ENCODE peak calls at places on chromosomes 16 and 17, in eight cellular contexts. One of them, this sample, is unnamed.

GRCh38 chr16:4936181-4936990 is 562 bp downstream of the PPL start:
- DNase-seq in AG04450: no peak
- DNase-seq in left ventricle myocardium inferior: no peak
- DNase-seq in heart right ventricle: peak
- DNase-seq in fibroblast of lung: peak
- DNase-seq in upper lobe of right lung: peak
- DNase-seq in cardiac muscle cell: no peak
- DNase-seq in HAP-1: peak
- DNase-seq in this sample: no peak

GRCh38 chr16:2282866-2283555 is 15.1 kb upstream of the RNPS1 start:
- DNase-seq in AG04450: no peak
- DNase-seq in left ventricle myocardium inferior: no peak
- DNase-seq in heart right ventricle: no peak
- DNase-seq in fibroblast of lung: no peak
- DNase-seq in upper lobe of right lung: no peak
- DNase-seq in cardiac muscle cell: no peak
- DNase-seq in HAP-1: no peak
- DNase-seq in this sample: no peak

GRCh38 chr16:20774703-20775362 is 11.0 kb downstream of the ACSM3 start:
- DNase-seq in AG04450: peak
- DNase-seq in left ventricle myocardium inferior: peak
- DNase-seq in heart right ventricle: peak
- DNase-seq in fibroblast of lung: peak
- DNase-seq in upper lobe of right lung: peak
- DNase-seq in cardiac muscle cell: peak
- DNase-seq in HAP-1: peak
- DNase-seq in this sample: peak

GRCh38 chr16:11145821-11146211 is 110.2 kb downstream of the SOCS1 start:
- DNase-seq in AG04450: no peak
- DNase-seq in left ventricle myocardium inferior: no peak
- DNase-seq in heart right ventricle: no peak
- DNase-seq in fibroblast of lung: no peak
- DNase-seq in upper lobe of right lung: no peak
- DNase-seq in cardiac muscle cell: no peak
- DNase-seq in HAP-1: no peak
- DNase-seq in this sample: no peak

GRCh38 chr17:8940866-8941471 is 24.5 kb downstream of the PIK3R5 start:
- DNase-seq in AG04450: no peak
- DNase-seq in left ventricle myocardium inferior: no peak
- DNase-seq in heart right ventricle: no peak
- DNase-seq in fibroblast of lung: no peak
- DNase-seq in upper lobe of right lung: no peak
- DNase-seq in cardiac muscle cell: no peak
- DNase-seq in HAP-1: no peak
- DNase-seq in this sample: peak

GRCh38 chr16:57773019-57773418 is 29.3 kb downstream of the KIFC3 start:
- DNase-seq in AG04450: no peak
- DNase-seq in left ventricle myocardium inferior: no peak
- DNase-seq in heart right ventricle: no peak
- DNase-seq in fibroblast of lung: no peak
- DNase-seq in upper lobe of right lung: no peak
- DNase-seq in cardiac muscle cell: no peak
- DNase-seq in HAP-1: no peak
- DNase-seq in this sample: no peak

GRCh38 chr16:83781-84615 is 6.0 kb downstream of the MPG start:
- DNase-seq in AG04450: no peak
- DNase-seq in left ventricle myocardium inferior: no peak
- DNase-seq in heart right ventricle: no peak
- DNase-seq in fibroblast of lung: peak
- DNase-seq in upper lobe of right lung: no peak
- DNase-seq in cardiac muscle cell: peak
- DNase-seq in HAP-1: no peak
- DNase-seq in this sample: peak

GRCh38 chr17:7427549-7427948 is 1.1 kb upstream of the SPEM3 start:
- DNase-seq in AG04450: no peak
- DNase-seq in left ventricle myocardium inferior: no peak
- DNase-seq in heart right ventricle: no peak
- DNase-seq in fibroblast of lung: no peak
- DNase-seq in upper lobe of right lung: no peak
- DNase-seq in cardiac muscle cell: no peak
- DNase-seq in HAP-1: no peak
- DNase-seq in this sample: no peak

GRCh38 chr16:47037746-47038458 is 64.4 kb upstream of the DNAJA2 start:
- DNase-seq in AG04450: peak
- DNase-seq in left ventricle myocardium inferior: peak
- DNase-seq in heart right ventricle: peak
- DNase-seq in fibroblast of lung: peak
- DNase-seq in upper lobe of right lung: peak
- DNase-seq in cardiac muscle cell: peak
- DNase-seq in HAP-1: peak
- DNase-seq in this sample: peak

GRCh38 chr16:47067203-47067602 is 76.5 kb downstream of the NETO2 start:
- DNase-seq in AG04450: no peak
- DNase-seq in left ventricle myocardium inferior: no peak
- DNase-seq in heart right ventricle: no peak
- DNase-seq in fibroblast of lung: no peak
- DNase-seq in upper lobe of right lung: no peak
- DNase-seq in cardiac muscle cell: no peak
- DNase-seq in HAP-1: no peak
- DNase-seq in this sample: no peak

GRCh38 chr17:74746922-74747321 is 1.5 kb upstream of the NHERF1 start:
- DNase-seq in AG04450: no peak
- DNase-seq in left ventricle myocardium inferior: peak
- DNase-seq in heart right ventricle: no peak
- DNase-seq in fibroblast of lung: no peak
- DNase-seq in upper lobe of right lung: no peak
- DNase-seq in cardiac muscle cell: peak
- DNase-seq in HAP-1: no peak
- DNase-seq in this sample: no peak

GRCh38 chr17:1561420-1562177 is 993 bp downstream of the PITPNA start:
- DNase-seq in AG04450: no peak
- DNase-seq in left ventricle myocardium inferior: no peak
- DNase-seq in heart right ventricle: peak
- DNase-seq in fibroblast of lung: peak
- DNase-seq in upper lobe of right lung: peak
- DNase-seq in cardiac muscle cell: peak
- DNase-seq in HAP-1: peak
- DNase-seq in this sample: no peak

GRCh38 chr17:29444589-29444988 is 54.4 kb downstream of the TAOK1 start:
- DNase-seq in AG04450: no peak
- DNase-seq in left ventricle myocardium inferior: no peak
- DNase-seq in heart right ventricle: no peak
- DNase-seq in fibroblast of lung: peak
- DNase-seq in upper lobe of right lung: no peak
- DNase-seq in cardiac muscle cell: peak
- DNase-seq in HAP-1: no peak
- DNase-seq in this sample: no peak

GRCh38 chr17:38578229-38578628 is 27.5 kb downstream of the SRCIN1 start:
- DNase-seq in AG04450: no peak
- DNase-seq in left ventricle myocardium inferior: no peak
- DNase-seq in heart right ventricle: no peak
- DNase-seq in fibroblast of lung: no peak
- DNase-seq in upper lobe of right lung: no peak
- DNase-seq in cardiac muscle cell: no peak
- DNase-seq in HAP-1: no peak
- DNase-seq in this sample: no peak
- H3K4me3 ChIP-seq in AG04450: no peak
- H3K4me3 ChIP-seq in left ventricle myocardium inferior: peak
- H3K4me3 ChIP-seq in heart right ventricle: peak
- H3K4me3 ChIP-seq in fibroblast of lung: no peak
- H3K4me3 ChIP-seq in upper lobe of right lung: no peak
- H3K4me3 ChIP-seq in cardiac muscle cell: peak
- H3K4me3 ChIP-seq in HAP-1: peak
- H3K4me3 ChIP-seq in this sample: no peak

GRCh38 chr16:27649021-27649420 is 99.1 kb downstream of the KATNIP start:
- DNase-seq in AG04450: no peak
- DNase-seq in left ventricle myocardium inferior: no peak
- DNase-seq in heart right ventricle: no peak
- DNase-seq in fibroblast of lung: no peak
- DNase-seq in upper lobe of right lung: no peak
- DNase-seq in cardiac muscle cell: no peak
- DNase-seq in HAP-1: no peak
- DNase-seq in this sample: no peak

GRCh38 chr16:27646811-27647210 is 96.9 kb downstream of the KATNIP start:
- DNase-seq in AG04450: no peak
- DNase-seq in left ventricle myocardium inferior: no peak
- DNase-seq in heart right ventricle: no peak
- DNase-seq in fibroblast of lung: no peak
- DNase-seq in upper lobe of right lung: no peak
- DNase-seq in cardiac muscle cell: peak
- DNase-seq in HAP-1: no peak
- DNase-seq in this sample: no peak

GRCh38 chr16:27650073-27650701 is 100.2 kb downstream of the KATNIP start:
- DNase-seq in AG04450: no peak
- DNase-seq in left ventricle myocardium inferior: no peak
- DNase-seq in heart right ventricle: no peak
- DNase-seq in fibroblast of lung: peak
- DNase-seq in upper lobe of right lung: no peak
- DNase-seq in cardiac muscle cell: peak
- DNase-seq in HAP-1: no peak
- DNase-seq in this sample: no peak

GRCh38 chr16:27651299-27651698 is 101.4 kb downstream of the KATNIP start:
- DNase-seq in AG04450: no peak
- DNase-seq in left ventricle myocardium inferior: no peak
- DNase-seq in heart right ventricle: no peak
- DNase-seq in fibroblast of lung: no peak
- DNase-seq in upper lobe of right lung: no peak
- DNase-seq in cardiac muscle cell: no peak
- DNase-seq in HAP-1: no peak
- DNase-seq in this sample: no peak
- H3K4me3 ChIP-seq in AG04450: no peak
- H3K4me3 ChIP-seq in left ventricle myocardium inferior: no peak
- H3K4me3 ChIP-seq in heart right ventricle: no peak
- H3K4me3 ChIP-seq in fibroblast of lung: no peak
- H3K4me3 ChIP-seq in upper lobe of right lung: no peak
- H3K4me3 ChIP-seq in cardiac muscle cell: no peak
- H3K4me3 ChIP-seq in HAP-1: no peak
- H3K4me3 ChIP-seq in this sample: no peak

DNA sequence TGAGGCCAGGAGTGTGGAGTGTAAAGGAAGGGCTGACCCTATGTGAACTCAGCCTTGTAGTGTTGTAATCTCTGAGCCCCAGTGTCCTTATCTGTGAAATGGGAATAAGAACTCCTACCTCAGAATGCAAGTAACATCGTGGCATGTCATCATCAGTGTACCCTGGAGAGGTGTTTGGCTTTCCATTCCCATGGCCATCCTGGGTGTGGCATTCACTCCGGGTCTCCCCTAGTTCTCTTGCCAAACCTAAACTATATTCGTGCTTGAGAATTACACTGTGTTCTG is 1.9 kb downstream of the NXPH3 start:
- DNase-seq in AG04450: no peak
- DNase-seq in left ventricle myocardium inferior: no peak
- DNase-seq in heart right ventricle: no peak
- DNase-seq in fibroblast of lung: no peak
- DNase-seq in upper lobe of right lung: no peak
- DNase-seq in cardiac muscle cell: no peak
- DNase-seq in HAP-1: no peak
- DNase-seq in this sample: no peak
- H3K4me3 ChIP-seq in AG04450: no peak
- H3K4me3 ChIP-seq in left ventricle myocardium inferior: peak
- H3K4me3 ChIP-seq in heart right ventricle: peak
- H3K4me3 ChIP-seq in fibroblast of lung: no peak
- H3K4me3 ChIP-seq in upper lobe of right lung: peak
- H3K4me3 ChIP-seq in cardiac muscle cell: no peak
- H3K4me3 ChIP-seq in HAP-1: no peak
- H3K4me3 ChIP-seq in this sample: no peak

GRCh38 chr16:31441956-31442355 is 633 bp downstream of the ZNF843 start:
- DNase-seq in AG04450: no peak
- DNase-seq in left ventricle myocardium inferior: no peak
- DNase-seq in heart right ventricle: peak
- DNase-seq in fibroblast of lung: no peak
- DNase-seq in upper lobe of right lung: no peak
- DNase-seq in cardiac muscle cell: no peak
- DNase-seq in HAP-1: no peak
- DNase-seq in this sample: no peak
- H3K4me3 ChIP-seq in AG04450: peak
- H3K4me3 ChIP-seq in left ventricle myocardium inferior: peak
- H3K4me3 ChIP-seq in heart right ventricle: peak
- H3K4me3 ChIP-seq in fibroblast of lung: peak
- H3K4me3 ChIP-seq in upper lobe of right lung: peak
- H3K4me3 ChIP-seq in cardiac muscle cell: peak
- H3K4me3 ChIP-seq in HAP-1: peak
- H3K4me3 ChIP-seq in this sample: no peak

GRCh38 chr17:37741334-37742113 is 3.3 kb downstream of the HNF1B start:
- DNase-seq in AG04450: no peak
- DNase-seq in left ventricle myocardium inferior: no peak
- DNase-seq in heart right ventricle: no peak
- DNase-seq in fibroblast of lung: peak
- DNase-seq in upper lobe of right lung: no peak
- DNase-seq in cardiac muscle cell: no peak
- DNase-seq in HAP-1: no peak
- DNase-seq in this sample: no peak

GRCh38 chr17:37743612-37743874 is 1.3 kb downstream of the HNF1B start:
- DNase-seq in AG04450: no peak
- DNase-seq in left ventricle myocardium inferior: no peak
- DNase-seq in heart right ventricle: no peak
- DNase-seq in fibroblast of lung: no peak
- DNase-seq in upper lobe of right lung: peak
- DNase-seq in cardiac muscle cell: no peak
- DNase-seq in HAP-1: no peak
- DNase-seq in this sample: no peak

GRCh38 chr17:37743875-37744632 is 805 bp downstream of the HNF1B start:
- DNase-seq in AG04450: no peak
- DNase-seq in left ventricle myocardium inferior: no peak
- DNase-seq in heart right ventricle: no peak
- DNase-seq in fibroblast of lung: no peak
- DNase-seq in upper lobe of right lung: peak
- DNase-seq in cardiac muscle cell: no peak
- DNase-seq in HAP-1: no peak
- DNase-seq in this sample: no peak

GRCh38 chr17:37742114-37742761 is 2.6 kb downstream of the HNF1B start:
- DNase-seq in AG04450: no peak
- DNase-seq in left ventricle myocardium inferior: no peak
- DNase-seq in heart right ventricle: no peak
- DNase-seq in fibroblast of lung: peak
- DNase-seq in upper lobe of right lung: no peak
- DNase-seq in cardiac muscle cell: no peak
- DNase-seq in HAP-1: peak
- DNase-seq in this sample: no peak

GRCh38 chr17:37742762-37743611 is 1.9 kb downstream of the HNF1B start:
- DNase-seq in AG04450: no peak
- DNase-seq in left ventricle myocardium inferior: no peak
- DNase-seq in heart right ventricle: no peak
- DNase-seq in fibroblast of lung: no peak
- DNase-seq in upper lobe of right lung: no peak
- DNase-seq in cardiac muscle cell: no peak
- DNase-seq in HAP-1: no peak
- DNase-seq in this sample: no peak
- H3K4me3 ChIP-seq in AG04450: no peak
- H3K4me3 ChIP-seq in left ventricle myocardium inferior: peak
- H3K4me3 ChIP-seq in heart right ventricle: peak
- H3K4me3 ChIP-seq in fibroblast of lung: no peak
- H3K4me3 ChIP-seq in upper lobe of right lung: peak
- H3K4me3 ChIP-seq in cardiac muscle cell: peak
- H3K4me3 ChIP-seq in HAP-1: no peak
- H3K4me3 ChIP-seq in this sample: no peak

GRCh38 chr17:45873728-45874127 is 20.6 kb upstream of the MAPT start:
- DNase-seq in AG04450: no peak
- DNase-seq in left ventricle myocardium inferior: no peak
- DNase-seq in heart right ventricle: no peak
- DNase-seq in fibroblast of lung: no peak
- DNase-seq in upper lobe of right lung: no peak
- DNase-seq in cardiac muscle cell: no peak
- DNase-seq in HAP-1: no peak
- DNase-seq in this sample: no peak
- H3K4me3 ChIP-seq in AG04450: no peak
- H3K4me3 ChIP-seq in left ventricle myocardium inferior: no peak
- H3K4me3 ChIP-seq in heart right ventricle: no peak
- H3K4me3 ChIP-seq in fibroblast of lung: no peak
- H3K4me3 ChIP-seq in upper lobe of right lung: no peak
- H3K4me3 ChIP-seq in cardiac muscle cell: no peak
- H3K4me3 ChIP-seq in HAP-1: no peak
- H3K4me3 ChIP-seq in this sample: no peak

GRCh38 chr17:72056727-72057290 is 64.0 kb upstream of the SOX9 start:
- DNase-seq in AG04450: no peak
- DNase-seq in left ventricle myocardium inferior: no peak
- DNase-seq in heart right ventricle: no peak
- DNase-seq in fibroblast of lung: no peak
- DNase-seq in upper lobe of right lung: no peak
- DNase-seq in cardiac muscle cell: no peak
- DNase-seq in HAP-1: no peak
- DNase-seq in this sample: no peak
- H3K4me3 ChIP-seq in AG04450: no peak
- H3K4me3 ChIP-seq in left ventricle myocardium inferior: no peak
- H3K4me3 ChIP-seq in heart right ventricle: no peak
- H3K4me3 ChIP-seq in fibroblast of lung: no peak
- H3K4me3 ChIP-seq in upper lobe of right lung: no peak
- H3K4me3 ChIP-seq in cardiac muscle cell: no peak
- H3K4me3 ChIP-seq in HAP-1: no peak
- H3K4me3 ChIP-seq in this sample: no peak